ENCODE peak calls at places on chromosome 12, in nine cellular contexts. L is stomach, N is astrocyte of the spinal cord, D is fibroblast of villous mesenchyme, Y is HFF-Myc, C is fibroblast of lung, J is endodermal cell, X is cardiac muscle cell, Q is lower leg skin. E is an unnamed sample.

GRCh38 chr12:3117628-3118027 is 40.4 kb downstream of the TSPAN9 start:
- DNase-seq in L (no peak), N (peak), D (peak), Y (peak), C (peak), J (no peak), X (no peak), Q (no peak), E (peak)

GRCh38 chr12:66002812-66003211 is 127.7 kb downstream of the LLPH start:
- DNase-seq in L (no peak), N (peak), D (peak), Y (no peak), C (no peak), J (no peak), X (no peak), Q (no peak), E (no peak)

GRCh38 chr12:61654698-61655097 is 605.5 kb upstream of the USP15 start:
- DNase-seq in L (no peak), N (no peak), D (peak), Y (no peak), C (no peak), J (no peak), X (no peak), Q (no peak), E (no peak)

GRCh38 chr12:103928736-103929050 is 1.5 kb upstream of the HSP90B1 start:
- DNase-seq in L (peak), N (no peak), D (no peak), Y (no peak), C (no peak), J (no peak), X (no peak), Q (no peak), E (no peak)

GRCh38 chr12:83015390-83016225 is 328.9 kb downstream of the TMTC2 start:
- DNase-seq in L (peak), N (peak), D (peak), Y (peak), C (peak), J (no peak), X (no peak), Q (no peak), E (peak)

GRCh38 chr12:128595609-128596008 is 228.1 kb downstream of the SLC15A4 start:
- DNase-seq in L (no peak), N (no peak), D (no peak), Y (no peak), C (no peak), J (no peak), X (no peak), Q (no peak), E (no peak)

GRCh38 chr12:123723765-123724164 is 11.6 kb downstream of the ATP6V0A2 start:
- DNase-seq in L (no peak), N (no peak), D (no peak), Y (no peak), C (no peak), J (no peak), X (no peak), Q (no peak), E (no peak)

GRCh38 chr12:123059501-123059900 is 79.0 kb downstream of the ARL6IP4 start:
- DNase-seq in L (no peak), N (no peak), D (no peak), Y (no peak), C (no peak), J (no peak), X (no peak), Q (no peak), E (no peak)

GRCh38 chr12:46406352-46407027 is 33.9 kb upstream of the SLC38A2 start:
- DNase-seq in L (no peak), N (no peak), D (peak), Y (no peak), C (peak), J (peak), X (no peak), Q (no peak), E (no peak)

GRCh38 chr12:70628701-70629480 is 8.3 kb downstream of the PTPRB start:
- DNase-seq in L (no peak), N (no peak), D (no peak), Y (no peak), C (peak), J (no peak), X (no peak), Q (no peak), E (no peak)

GRCh38 chr12:31120392-31121008 is 46.8 kb downstream of the DDX11 start:
- DNase-seq in L (no peak), N (no peak), D (no peak), Y (no peak), C (no peak), J (peak), X (no peak), Q (no peak), E (no peak)

GRCh38 chr12:27711312-27711682 is 665 bp downstream of the MRPS35 start:
- DNase-seq in L (no peak), N (peak), D (no peak), Y (no peak), C (peak), J (no peak), X (peak), Q (no peak), E (peak)

GRCh38 chr12:86777335-86777734 is 521.1 kb upstream of the MGAT4C start:
- DNase-seq in L (no peak), N (peak), D (no peak), Y (no peak), C (peak), J (no peak), X (no peak), Q (no peak), E (peak)

GRCh38 chr12:85385406-85385805 is 105.4 kb downstream of the ALX1 start:
- DNase-seq in L (no peak), N (no peak), D (no peak), Y (no peak), C (no peak), J (no peak), X (no peak), Q (no peak), E (no peak)

GRCh38 chr12:128643106-128643651 is 180.6 kb downstream of the SLC15A4 start:
- DNase-seq in L (no peak), N (no peak), D (no peak), Y (no peak), C (no peak), J (no peak), X (no peak), Q (no peak), E (no peak)

GRCh38 chr12:105814283-105814682 is 324.5 kb downstream of the NUAK1 start:
- DNase-seq in L (no peak), N (no peak), D (no peak), Y (no peak), C (no peak), J (no peak), X (peak), Q (no peak), E (no peak)

GRCh38 chr12:123938679-123939480 is 33.8 kb downstream of the CCDC92 start:
- DNase-seq in L (no peak), N (no peak), D (no peak), Y (no peak), C (no peak), J (peak), X (peak), Q (peak), E (no peak)

GRCh38 chr12:18696971-18697602 is 40.7 kb downstream of the PLCZ1 start:
- DNase-seq in L (no peak), N (peak), D (peak), Y (no peak), C (peak), J (no peak), X (no peak), Q (no peak), E (peak)

GRCh38 chr12:89702503-89702902 is 6.1 kb downstream of the ATP2B1 start:
- DNase-seq in L (no peak), N (no peak), D (no peak), Y (no peak), C (no peak), J (no peak), X (no peak), Q (no peak), E (no peak)

GRCh38 chr12:101982307-101982706 is 79.5 kb downstream of the WASHC3 start:
- DNase-seq in L (no peak), N (no peak), D (no peak), Y (no peak), C (no peak), J (no peak), X (no peak), Q (no peak), E (no peak)

DNA sequence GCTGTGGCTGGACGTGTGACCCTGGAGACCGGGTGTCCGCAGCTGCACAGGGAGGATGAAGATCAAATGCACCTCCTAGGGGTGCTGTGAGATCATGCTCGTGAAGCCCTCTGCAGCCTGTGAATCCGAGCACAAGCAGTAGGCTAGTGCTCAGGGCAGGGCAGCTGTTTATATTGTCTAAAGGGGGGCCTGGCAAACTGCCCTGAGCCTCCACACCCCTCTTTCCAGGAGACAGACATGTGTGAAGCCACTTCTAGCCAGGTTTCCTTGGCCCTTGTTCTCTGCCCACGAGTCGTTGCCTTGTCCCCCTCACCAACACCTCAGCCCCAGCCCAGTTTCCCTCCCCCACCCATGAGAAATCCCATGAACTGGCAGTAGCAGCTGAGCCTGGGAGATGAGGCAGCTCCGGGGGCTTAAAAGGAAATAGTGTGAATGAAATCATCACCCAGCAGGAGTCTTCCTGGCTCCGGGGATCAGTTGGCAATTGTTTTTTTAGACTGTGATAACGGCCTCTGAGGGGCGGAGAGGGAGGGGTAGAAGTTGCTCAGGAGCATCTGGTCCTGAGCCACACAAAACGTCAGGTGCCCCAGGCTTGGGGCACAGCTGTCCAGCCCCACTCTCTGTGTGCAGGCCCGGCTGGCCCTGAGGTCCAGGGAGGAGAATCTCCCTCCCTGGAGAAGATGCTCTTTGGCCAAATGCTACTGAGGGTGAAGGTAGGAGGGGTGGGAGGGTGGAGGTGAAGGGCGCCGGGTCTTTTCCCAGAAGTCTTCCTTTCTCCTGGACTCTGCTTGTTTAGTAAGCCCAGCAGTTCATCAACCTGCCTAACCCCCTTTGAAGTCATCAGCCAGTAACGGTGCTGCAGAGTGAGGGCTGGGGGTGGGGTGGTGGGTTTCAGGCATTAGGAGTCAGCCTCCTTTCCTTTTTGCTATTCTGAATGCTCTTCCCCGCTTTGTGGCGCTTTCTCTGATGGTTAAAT is 4.0 kb downstream of the FGF6 start:
- DNase-seq in L (no peak), N (peak), D (no peak), Y (no peak), C (no peak), J (peak), X (peak), Q (peak), E (no peak)
- H3K4me3 ChIP-seq in L (no peak), N (no peak), D (no peak), Y (no peak), C (no peak), J (peak), X (no peak), Q (no peak), E (no peak)

GRCh38 chr12:57005980-57006808 is at the start of gene ZBTB39:
- DNase-seq in L (peak), N (peak), D (peak), Y (no peak), C (peak), J (peak), X (peak), Q (no peak), E (peak)
- TF ChIP-seq CTCF in L (peak), N (peak), D (peak), Y (peak), C (peak), J (peak), X (peak), Q (no peak), E (peak)

GRCh38 chr12:25960926-25961325 is 2.4 kb downstream of the RASSF8 start:
- DNase-seq in L (no peak), N (peak), D (peak), Y (no peak), C (no peak), J (no peak), X (no peak), Q (no peak), E (no peak)
- H3K4me3 ChIP-seq in L (peak), N (no peak), D (peak), Y (peak), C (peak), J (peak), X (peak), Q (no peak), E (peak)

GRCh38 chr12:50003595-50003994 is 21.7 kb downstream of the RACGAP1 start:
- DNase-seq in L (no peak), N (peak), D (no peak), Y (no peak), C (peak), J (no peak), X (no peak), Q (no peak), E (peak)

DNA sequence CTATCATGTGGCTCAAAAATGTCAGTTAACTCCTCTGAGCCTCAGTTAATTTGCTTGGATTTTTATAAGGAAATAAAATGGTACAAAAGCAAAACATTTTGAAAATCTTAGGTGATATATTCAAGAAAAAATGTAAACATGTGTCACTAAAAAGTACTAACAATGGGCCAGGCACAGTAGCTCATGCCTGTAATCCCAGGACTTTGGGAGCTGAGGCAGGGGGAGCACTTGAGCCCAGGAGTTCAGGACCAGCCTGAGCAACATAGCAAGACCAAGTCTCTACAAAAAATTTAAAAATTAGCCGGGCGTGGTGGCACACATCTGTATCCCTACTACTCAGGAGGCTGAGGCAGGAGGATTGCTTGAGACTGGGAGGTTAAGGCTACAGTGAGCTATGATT is 25.7 kb downstream of the AQP6 start:
- DNase-seq in L (no peak), N (no peak), D (peak), Y (no peak), C (no peak), J (peak), X (no peak), Q (no peak), E (no peak)
- TF ChIP-seq CTCF in L (no peak), N (no peak), D (peak), Y (peak), C (no peak), J (peak), X (no peak), Q (no peak), E (no peak)

GRCh38 chr12:91772411-91772810 is 373.2 kb downstream of the BTG1 start:
- DNase-seq in L (no peak), N (no peak), D (no peak), Y (no peak), C (peak), J (no peak), X (no peak), Q (no peak), E (peak)

GRCh38 chr12:91777268-91777997 is 368.2 kb downstream of the BTG1 start:
- DNase-seq in L (no peak), N (no peak), D (peak), Y (no peak), C (peak), J (no peak), X (no peak), Q (no peak), E (no peak)

GRCh38 chr12:91778091-91778819 is 367.4 kb downstream of the BTG1 start:
- DNase-seq in L (no peak), N (peak), D (peak), Y (no peak), C (peak), J (no peak), X (no peak), Q (no peak), E (peak)

GRCh38 chr12:91778938-91779400 is 366.7 kb downstream of the BTG1 start:
- DNase-seq in L (peak), N (peak), D (peak), Y (peak), C (peak), J (no peak), X (no peak), Q (no peak), E (peak)

GRCh38 chr12:91774471-91774921 is 371.1 kb downstream of the BTG1 start:
- DNase-seq in L (no peak), N (peak), D (peak), Y (peak), C (peak), J (no peak), X (no peak), Q (no peak), E (peak)
- H3K4me3 ChIP-seq in L (no peak), N (no peak), D (peak), Y (no peak), C (peak), J (no peak), X (no peak), Q (no peak), E (no peak)

DNA sequence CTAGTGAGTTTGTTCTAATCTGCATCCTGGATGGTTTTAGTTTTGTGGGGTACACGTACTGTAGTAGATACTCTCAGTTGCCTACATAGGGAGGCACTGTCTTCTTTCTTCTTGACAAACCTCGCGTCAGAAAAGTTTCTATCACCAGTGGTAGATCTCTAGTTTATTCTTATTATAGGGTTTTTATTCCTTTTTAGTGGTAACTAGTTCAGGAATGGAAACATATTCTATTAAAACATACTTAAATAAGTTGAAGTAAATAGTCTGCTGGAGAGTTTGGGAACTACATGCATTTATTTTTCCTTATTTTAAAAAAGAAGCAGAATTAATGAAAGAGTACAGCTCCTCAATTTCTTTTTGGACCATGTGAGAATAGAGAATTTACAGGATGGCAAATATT is 33.6 kb upstream of the OR9K2 start:
- DNase-seq in L (no peak), N (no peak), D (no peak), Y (no peak), C (no peak), J (no peak), X (no peak), Q (no peak), E (no peak)
- TF ChIP-seq CTCF in L (no peak), N (no peak), D (no peak), Y (no peak), C (no peak), J (peak), X (no peak), Q (no peak), E (no peak)

DNA sequence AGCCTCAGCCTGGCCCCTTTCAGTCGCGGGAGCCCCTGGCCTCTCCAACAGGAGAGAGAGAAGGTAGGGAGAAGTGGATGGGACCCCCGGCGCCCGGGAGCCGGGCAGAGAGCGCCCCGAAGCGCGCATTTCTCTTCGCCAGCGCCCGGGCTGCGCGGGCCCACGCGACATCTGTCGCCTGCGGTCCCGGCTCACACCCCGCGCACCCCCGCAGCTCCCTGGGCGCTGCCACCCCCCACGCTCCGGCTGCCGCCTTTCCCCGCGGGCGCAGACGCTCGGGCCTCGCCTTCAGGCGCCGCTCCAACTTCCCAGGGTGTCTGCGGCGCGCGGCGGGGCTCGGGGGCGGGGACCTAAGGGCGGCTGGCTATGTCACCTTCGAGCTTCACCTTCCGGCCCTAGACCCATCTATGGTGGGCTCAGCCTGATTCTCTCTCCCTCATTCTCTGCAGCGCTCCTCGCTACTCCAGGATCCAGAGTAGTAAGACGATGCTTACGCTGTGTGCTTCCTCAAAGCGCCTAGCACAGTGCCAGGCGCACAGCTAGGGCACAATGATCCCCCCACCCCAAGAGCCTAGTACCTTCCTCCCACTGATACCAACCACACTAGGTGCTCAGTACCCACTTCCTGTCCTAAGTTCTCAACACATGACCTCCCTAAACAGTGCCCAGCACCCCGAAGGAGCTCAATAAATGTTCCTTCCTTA is 1.6 kb downstream of the HRK start:
- DNase-seq in L (no peak), N (peak), D (no peak), Y (no peak), C (no peak), J (peak), X (no peak), Q (no peak), E (no peak)
- H3K4me3 ChIP-seq in L (peak), N (no peak), D (no peak), Y (no peak), C (no peak), J (peak), X (peak), Q (no peak), E (peak)

DNA sequence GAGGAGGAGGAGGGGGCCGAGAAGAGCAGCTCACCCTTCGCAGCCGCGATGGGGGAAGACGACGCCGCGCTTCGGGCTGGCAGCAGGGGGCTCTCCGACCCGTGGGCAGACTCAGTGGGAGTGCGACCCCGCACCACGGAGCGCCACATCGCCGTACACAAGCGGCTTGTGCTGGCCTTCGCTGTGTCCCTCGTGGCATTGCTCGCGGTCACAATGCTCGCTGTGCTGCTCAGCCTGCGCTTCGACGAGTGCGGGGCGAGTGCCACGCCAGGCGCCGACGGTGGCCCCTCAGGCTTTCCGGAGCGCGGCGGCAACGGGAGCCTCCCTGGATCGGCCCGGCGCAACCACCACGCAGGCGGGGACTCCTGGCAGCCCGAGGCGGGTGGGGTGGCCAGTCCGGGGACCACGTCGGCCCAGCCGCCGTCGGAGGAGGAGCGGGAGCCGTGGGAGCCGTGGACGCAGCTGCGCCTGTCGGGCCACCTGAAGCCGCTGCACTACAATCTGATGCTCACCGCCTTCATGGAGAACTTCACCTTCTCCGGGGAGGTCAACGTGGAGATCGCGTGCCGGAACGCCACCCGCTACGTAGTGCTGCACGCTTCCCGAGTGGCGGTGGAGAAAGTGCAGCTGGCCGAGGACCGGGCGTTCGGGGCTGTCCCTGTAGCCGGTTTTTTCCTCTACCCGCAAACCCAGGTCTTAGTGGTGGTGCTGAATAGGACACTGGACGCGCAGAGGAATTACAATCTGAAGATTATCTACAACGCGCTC is 745 bp downstream of the TRHDE start:
- DNase-seq in L (no peak), N (peak), D (no peak), Y (no peak), C (peak), J (peak), X (peak), Q (no peak), E (no peak)
- TF ChIP-seq CTCF in L (no peak), N (peak), D (no peak), Y (no peak), C (no peak), J (no peak), X (no peak), Q (no peak), E (no peak)